ENCODE peak calls at places on chromosomes 11 and 22, in five cellular contexts. D is mammary epithelial cell, T is left ventricle myocardium inferior, C is esophagus squamous epithelium, M is transverse colon. W is an unnamed sample.

GRCh38 chr11:133681901-133682300 is 149.6 kb upstream of the OPCML start:
- DNase-seq in D (no peak), T (no peak), C (no peak), M (no peak), W (no peak)

GRCh38 chr11:21545701-21546100 is 647.2 kb upstream of the ANO5 start:
- DNase-seq in D (no peak), T (no peak), C (no peak), M (no peak), W (no peak)

GRCh38 chr11:106281455-106282173 is 204.2 kb downstream of the AASDHPPT start:
- DNase-seq in D (peak), T (no peak), C (no peak), M (no peak), W (no peak)

GRCh38 chr22:41909290-41910049 is 5.4 kb downstream of the SHISA8 start:
- DNase-seq in D (no peak), T (no peak), C (no peak), M (no peak), W (no peak)

GRCh38 chr11:14676068-14676467 is 32.5 kb downstream of the PDE3B start:
- DNase-seq in D (no peak), T (no peak), C (no peak), M (no peak), W (no peak)

GRCh38 chr11:68664141-68664540 is 20.2 kb upstream of the GAL start:
- DNase-seq in D (no peak), T (no peak), C (no peak), M (no peak), W (no peak)

GRCh38 chr11:795638-796564 is 2.2 kb downstream of the SLC25A22 start:
- DNase-seq in D (peak), T (peak), C (peak), M (peak), W (peak)

GRCh38 chr11:116499396-116500001 is 273.3 kb downstream of the BUD13 start:
- DNase-seq in D (peak), T (peak), C (no peak), M (peak), W (peak)

GRCh38 chr11:12235945-12236743 is 125.8 kb downstream of the MICAL2 start:
- DNase-seq in D (peak), T (no peak), C (no peak), M (peak), W (no peak)

GRCh38 chr11:27405134-27405533 is 42.1 kb upstream of the CCDC34 start:
- DNase-seq in D (no peak), T (no peak), C (no peak), M (no peak), W (no peak)

GRCh38 chr22:46076651-46077339 is 73.5 kb upstream of the PPARA start:
- DNase-seq in D (peak), T (peak), C (no peak), M (peak), W (peak)

GRCh38 chr11:74680703-74681531 is 50.3 kb downstream of the CHRDL2 start:
- DNase-seq in D (no peak), T (no peak), C (no peak), M (peak), W (no peak)

GRCh38 chr22:43013355-43014061 is 1.4 kb downstream of the PACSIN2 start:
- DNase-seq in D (peak), T (no peak), C (no peak), M (no peak), W (no peak)

GRCh38 chr22:27911329-27911728 is 7.7 kb downstream of the PITPNB start:
- DNase-seq in D (no peak), T (no peak), C (no peak), M (no peak), W (no peak)

GRCh38 chr22:20131593-20131855 is at the start of gene ZDHHC8:
- DNase-seq in D (no peak), T (peak), C (no peak), M (peak), W (no peak)

GRCh38 chr22:48264586-48264985 is 1502.1 kb downstream of the TBC1D22A start:
- DNase-seq in D (no peak), T (no peak), C (no peak), M (no peak), W (no peak)

GRCh38 chr11:3903207-3903896 is 47.9 kb downstream of the STIM1 start:
- DNase-seq in D (no peak), T (no peak), C (no peak), M (no peak), W (no peak)

GRCh38 chr11:3907590-3907989 is 52.1 kb downstream of the STIM1 start:
- DNase-seq in D (peak), T (no peak), C (no peak), M (no peak), W (no peak)

GRCh38 chr11:3904228-3904627 is 48.8 kb downstream of the STIM1 start:
- DNase-seq in D (peak), T (no peak), C (no peak), M (peak), W (no peak)

GRCh38 chr11:3906166-3906565 is 50.7 kb downstream of the STIM1 start:
- DNase-seq in D (peak), T (no peak), C (no peak), M (no peak), W (no peak)

DNA sequence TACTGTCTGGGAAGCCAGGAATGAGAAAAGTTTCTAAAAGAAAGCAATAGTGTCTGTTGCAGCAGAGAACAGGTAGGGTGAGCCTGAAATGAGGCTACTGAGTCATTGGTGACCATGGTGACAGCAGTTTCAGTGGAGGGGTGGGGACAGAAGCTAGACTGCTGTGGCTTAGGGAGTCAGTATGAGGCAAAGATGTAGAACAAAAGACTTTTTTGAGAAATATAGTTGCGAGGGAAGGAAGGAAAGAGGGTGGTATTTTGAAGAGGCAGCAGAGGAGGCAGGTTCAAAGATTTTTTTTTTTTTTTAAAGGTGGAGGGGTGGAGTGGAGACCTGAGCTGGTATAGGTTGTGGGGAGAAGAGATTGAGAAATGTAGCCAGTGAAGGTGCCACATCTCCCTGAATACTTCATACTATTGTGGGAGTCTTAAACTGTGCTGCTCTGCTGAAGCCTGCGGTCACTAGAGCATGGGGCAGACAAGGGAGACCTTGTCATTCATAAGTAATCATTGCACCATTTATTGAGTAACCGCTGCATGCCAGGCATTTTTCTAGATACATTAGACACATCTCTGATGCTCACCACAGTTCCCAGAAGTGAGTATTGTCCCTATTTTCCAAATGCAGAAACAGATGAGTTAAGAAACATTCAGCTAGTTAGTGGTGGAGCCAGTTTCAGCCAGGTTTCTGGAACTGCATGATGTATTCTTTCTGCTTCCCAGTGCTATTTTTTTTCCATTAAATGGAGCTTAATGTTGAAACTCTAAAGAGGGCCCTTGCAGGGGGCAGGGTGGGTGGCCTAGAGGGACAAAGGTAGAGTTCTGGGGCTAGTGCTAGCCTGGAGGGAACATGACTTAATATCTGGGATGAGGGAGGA is 49.9 kb downstream of the STIM1 start:
- DNase-seq in D (peak), T (no peak), C (no peak), M (peak), W (peak)
- H3K4me3 ChIP-seq in D (peak), T (no peak), C (no peak), M (no peak), W (no peak)

DNA sequence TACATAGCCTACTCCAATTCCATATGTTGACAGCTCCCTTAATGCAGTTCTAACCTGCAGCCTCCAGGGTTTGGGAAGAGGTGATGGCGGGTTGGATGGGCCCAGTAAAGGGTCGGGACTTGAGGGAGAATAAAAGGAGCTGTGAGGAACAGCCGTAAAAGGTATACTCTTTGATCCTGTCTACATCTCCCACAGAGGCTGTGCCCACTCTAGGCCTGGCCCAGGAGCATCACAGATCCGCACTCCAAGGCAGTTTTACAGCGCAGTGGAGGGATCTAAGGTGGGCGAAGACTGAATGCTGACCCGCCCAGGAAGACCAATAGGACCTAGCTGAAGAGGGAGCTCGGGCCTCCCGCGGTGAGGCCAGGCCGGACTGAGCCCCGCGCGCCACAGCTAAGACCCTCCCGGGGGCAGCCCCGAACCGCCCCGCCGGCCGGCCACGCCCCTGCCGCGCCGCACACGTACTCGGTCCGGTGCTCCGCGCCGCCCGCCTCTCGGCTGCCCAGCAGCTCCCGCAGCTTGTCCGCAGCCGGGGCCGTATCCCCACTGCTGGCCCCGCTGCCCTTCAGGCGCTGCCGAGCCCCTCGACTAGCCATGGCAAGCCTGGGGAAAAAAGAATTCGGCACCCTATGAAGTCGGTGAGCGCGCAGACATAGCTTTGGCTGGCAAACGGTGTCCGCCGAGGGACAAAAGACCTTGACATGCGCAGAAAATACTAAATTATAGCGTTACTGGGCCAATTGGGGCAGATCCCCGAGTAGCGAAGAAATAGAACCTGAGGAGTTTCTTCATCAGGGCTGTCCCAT is at the start of gene ALG9:
- DNase-seq in D (peak), T (peak), C (no peak), M (peak), W (peak)
- TF ChIP-seq CTCF in D (peak), T (peak), C (peak), M (peak), W (no peak)

DNA sequence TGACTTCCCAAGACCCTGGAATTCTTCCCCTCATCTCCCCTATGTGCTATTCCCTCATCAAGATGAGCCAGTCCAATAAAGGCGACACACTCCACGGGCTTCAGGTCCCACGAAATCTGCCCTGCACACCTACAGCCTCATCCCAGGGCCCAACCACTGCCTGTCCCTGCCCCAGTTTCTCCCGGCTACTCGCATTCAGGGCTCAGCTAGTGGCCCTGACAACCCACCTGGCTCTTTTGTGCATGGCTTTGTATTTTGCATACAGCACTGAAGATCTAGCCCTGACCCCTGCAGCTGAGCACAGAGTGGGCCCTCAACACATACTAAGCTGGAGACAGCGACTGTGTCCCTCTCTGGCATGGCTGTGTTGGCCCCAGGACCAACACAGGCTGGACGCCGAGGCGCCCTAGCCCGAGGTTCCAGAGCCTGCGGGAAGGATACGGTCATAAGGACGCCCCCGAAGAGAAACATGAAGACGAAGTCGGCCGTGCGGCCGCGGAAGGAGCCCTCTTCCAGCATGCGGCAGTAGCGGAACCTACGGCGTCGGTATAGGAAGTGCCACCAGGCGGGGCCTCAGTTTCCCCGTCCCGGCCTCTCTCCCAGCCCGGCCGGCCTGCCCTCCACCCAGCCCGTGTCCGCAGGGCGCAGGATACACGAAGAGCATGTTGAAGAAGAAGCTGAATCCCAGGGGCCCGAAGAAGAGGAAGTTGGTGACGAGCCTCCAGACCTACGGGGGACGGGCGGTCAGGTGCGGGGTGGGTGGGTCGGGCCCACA is 708 bp downstream of the DERL3 start:
- DNase-seq in D (no peak), T (no peak), C (no peak), M (no peak), W (no peak)
- H3K4me3 ChIP-seq in D (no peak), T (peak), C (peak), M (peak), W (no peak)

GRCh38 chr11:104484784-104485554 is 321.0 kb upstream of the PDGFD start:
- DNase-seq in D (no peak), T (no peak), C (no peak), M (no peak), W (no peak)
- TF ChIP-seq CTCF in D (no peak), T (no peak), C (no peak), M (no peak), W (no peak)

DNA sequence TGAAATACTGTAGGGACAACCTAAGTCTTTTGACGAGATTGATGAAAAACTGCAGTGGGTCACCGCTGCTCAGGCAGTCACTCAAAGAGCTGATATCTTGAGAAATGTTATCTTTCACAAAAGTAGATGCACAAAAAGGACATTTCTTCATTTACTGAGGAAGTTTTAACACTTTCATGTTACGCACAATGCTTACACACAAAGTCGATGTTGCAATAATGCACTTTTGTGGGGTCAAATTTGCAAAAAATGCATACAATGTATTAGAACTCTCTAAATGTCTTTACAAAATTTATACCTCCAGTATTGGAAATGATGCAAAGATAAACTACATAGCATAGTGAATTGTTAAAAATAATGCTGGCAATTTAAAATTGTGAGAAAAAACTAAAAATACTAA is 16.2 kb upstream of the OR10V1 start:
- DNase-seq in D (no peak), T (no peak), C (no peak), M (no peak), W (no peak)
- H3K4me3 ChIP-seq in D (no peak), T (no peak), C (no peak), M (no peak), W (no peak)

DNA sequence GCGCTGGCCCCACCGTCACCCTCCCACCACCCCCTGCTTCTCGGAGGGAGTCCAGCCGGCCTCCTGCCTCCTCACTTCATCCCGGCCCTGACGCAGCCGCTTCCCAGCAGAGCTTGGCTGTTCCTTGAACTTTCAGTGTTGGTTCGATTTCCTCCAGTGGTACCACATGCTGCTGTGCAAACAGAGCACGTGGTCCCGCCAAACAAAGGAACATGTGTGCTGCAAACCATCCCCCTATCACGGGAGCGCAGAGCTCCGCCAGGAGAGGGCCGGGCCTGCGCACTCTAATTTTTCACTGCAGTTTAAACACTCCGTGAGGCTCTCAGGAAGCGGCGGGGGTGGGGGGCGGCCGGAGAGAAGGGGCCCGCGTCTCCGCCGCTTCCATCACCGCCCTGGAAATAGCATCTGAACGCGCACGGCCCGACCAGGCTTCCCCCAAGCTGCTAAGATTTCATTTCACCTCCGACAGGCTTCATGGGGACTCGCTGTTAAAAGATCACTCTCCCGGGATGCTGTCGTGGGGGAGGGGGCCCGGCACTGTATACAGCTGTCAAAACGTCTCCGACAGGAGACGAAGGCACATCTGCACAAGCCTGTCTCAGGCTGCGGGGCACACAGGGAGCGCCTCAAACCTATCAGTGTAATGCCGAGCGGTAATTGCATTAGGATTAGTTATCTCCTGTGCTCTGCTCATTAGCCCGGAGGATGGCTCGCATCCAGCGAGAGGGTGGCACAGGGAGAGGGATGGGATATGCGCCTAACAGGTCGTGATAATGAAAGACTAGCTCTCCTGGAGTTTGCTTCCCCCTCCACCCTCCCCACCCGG is 269.9 kb upstream of the SORL1-AS1 start:
- DNase-seq in D (peak), T (peak), C (no peak), M (peak), W (peak)
- TF ChIP-seq CTCF in D (no peak), T (peak), C (no peak), M (no peak), W (no peak)